ENCODE peak calls at places on chromosomes 11 and 22, in four cellular contexts. A is upper lobe of left lung, B is BE2C, Q is sigmoid colon. S is an unnamed sample.
A peak's percentile ranks its signal among the peaks of the same experiment; 100 is the strongest.

GRCh38 chr11:111793863-111794262 is 27.7 kb upstream of the PPP2R1B start:
- DNase-seq in A (no peak), B (peak; percentile 71), Q (no peak), S (no peak)

GRCh38 chr11:65866524-65867283 is 5.9 kb downstream of the EFEMP2 start:
- DNase-seq in Q (peak; percentile 67), A (peak; percentile 83), B (no peak), S (no peak)

GRCh38 chr11:111514216-111515031 is at the start of gene HOATZ:
- DNase-seq in A (peak; percentile 75), Q (no peak), B (peak; percentile 42), S (no peak)

GRCh38 chr22:47279337-47279736 is 516.9 kb downstream of the TBC1D22A start:
- DNase-seq in Q (no peak), A (no peak), B (no peak), S (no peak)

GRCh38 chr11:134561348-134561720 is 149.3 kb upstream of the B3GAT1 start:
- DNase-seq in A (no peak), B (no peak), Q (no peak), S (no peak)

GRCh38 chr22:36328635-36329216 is 59.0 kb downstream of the MYH9 start:
- DNase-seq in B (peak; percentile 65), Q (peak; percentile 94), A (peak; percentile 62), S (peak; percentile 45)

GRCh38 chr22:35586771-35587170 is 30.4 kb downstream of the MB start:
- DNase-seq in B (no peak), Q (no peak), A (no peak), S (no peak)

GRCh38 chr11:46299425-46300067 is 22.1 kb downstream of the CREB3L1 start:
- DNase-seq in Q (no peak), B (no peak), A (no peak), S (no peak)

GRCh38 chr11:106021181-106021966 is 666 bp downstream of the MSANTD4 start:
- DNase-seq in Q (no peak), B (no peak), A (no peak), S (no peak)

GRCh38 chr11:78417888-78418583 is 416 bp upstream of the GAB2 start:
- DNase-seq in A (peak; percentile 98), Q (peak; percentile 89), B (peak; percentile 88), S (peak; percentile 88)

GRCh38 chr11:1267441-1268100 is 41.9 kb downstream of the TOLLIP start:
- DNase-seq in A (no peak), B (no peak), Q (no peak), S (no peak)

GRCh38 chr11:75834728-75835127 is 19.7 kb downstream of the UVRAG start:
- DNase-seq in Q (no peak), A (no peak), B (no peak), S (no peak)

GRCh38 chr11:75831915-75832502 is 17.0 kb downstream of the UVRAG start:
- DNase-seq in B (no peak), A (no peak), Q (no peak), S (no peak)

GRCh38 chr11:75840560-75840959 is 25.6 kb downstream of the UVRAG start:
- DNase-seq in B (no peak), A (no peak), Q (no peak), S (no peak)

GRCh38 chr11:75839851-75840250 is 24.8 kb downstream of the UVRAG start:
- DNase-seq in A (no peak), Q (no peak), B (no peak), S (no peak)

DNA sequence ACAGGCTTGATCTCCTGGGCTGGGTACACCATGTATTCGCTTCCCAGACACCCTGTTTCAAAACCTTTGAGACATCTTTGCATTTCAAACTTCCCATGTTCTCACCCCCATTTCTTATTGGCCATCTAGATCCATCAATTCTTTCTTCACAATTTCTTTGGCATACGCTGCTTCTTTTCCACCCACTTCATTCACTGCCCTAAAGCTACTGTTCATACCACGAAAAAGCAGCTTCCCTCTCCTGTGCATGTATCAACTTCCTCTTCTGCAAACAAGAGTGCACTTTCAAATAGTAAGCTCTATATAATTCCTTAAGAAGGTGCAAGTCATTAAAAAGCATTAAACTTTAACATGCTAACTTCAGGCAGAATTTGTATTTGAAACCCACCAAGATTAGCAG is 21.4 kb downstream of the UVRAG start:
- DNase-seq in B (no peak), Q (no peak), A (no peak), S (no peak)
- TF ChIP-seq CTCF in B (no peak), Q (no peak), A (no peak), S (no peak)

DNA sequence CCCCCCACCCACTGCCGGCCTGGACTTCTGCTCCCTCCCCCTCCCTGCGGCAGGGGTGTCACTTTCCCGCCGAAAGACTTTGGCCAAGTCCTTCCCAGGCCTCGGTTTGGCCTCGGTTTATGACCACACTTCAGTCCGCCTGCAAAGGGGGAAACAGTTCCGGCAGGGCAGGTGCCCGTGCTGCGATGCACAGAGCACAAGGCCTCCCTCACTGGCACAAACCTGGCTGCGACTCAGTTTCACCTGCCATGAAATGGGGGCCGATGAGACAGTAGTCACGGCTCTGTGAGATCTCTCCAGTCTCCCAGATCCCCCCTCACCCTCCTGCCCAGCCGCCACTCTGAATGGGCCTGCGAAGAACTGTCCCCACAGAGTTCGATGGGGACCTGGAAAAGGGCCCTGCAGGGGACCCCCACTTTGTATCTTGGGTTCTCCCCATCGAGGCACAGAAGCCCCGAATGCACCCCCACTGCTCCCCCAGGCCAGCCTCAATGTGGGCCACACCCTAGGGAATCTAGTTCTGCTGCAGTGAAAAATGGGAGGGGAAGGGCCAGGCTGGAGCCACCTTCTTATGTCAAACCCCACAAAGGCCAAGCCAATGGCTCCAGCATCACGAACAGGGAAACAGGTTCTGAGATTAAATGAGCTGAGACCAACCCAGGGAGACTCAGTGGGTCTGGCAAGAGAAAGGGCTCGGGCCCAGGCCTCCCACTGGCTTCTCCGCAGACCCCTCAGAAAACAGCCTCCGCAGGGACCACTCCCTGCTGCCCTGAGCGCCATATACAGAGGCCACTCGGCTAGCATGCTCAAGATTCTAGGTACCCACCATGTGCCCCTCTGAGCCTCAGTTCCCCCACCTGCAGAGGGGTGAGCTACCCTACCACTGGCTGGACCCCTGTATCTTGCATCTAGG is 29.0 kb downstream of the ARVCF start:
- DNase-seq in A (no peak), B (peak; percentile 12), Q (no peak), S (no peak)
- H3K4me3 ChIP-seq in A (peak overlapping the region; percentile 84), B (no peak overlapping the region), Q (peak overlapping the region; percentile 87), S (no peak overlapping the region)

DNA sequence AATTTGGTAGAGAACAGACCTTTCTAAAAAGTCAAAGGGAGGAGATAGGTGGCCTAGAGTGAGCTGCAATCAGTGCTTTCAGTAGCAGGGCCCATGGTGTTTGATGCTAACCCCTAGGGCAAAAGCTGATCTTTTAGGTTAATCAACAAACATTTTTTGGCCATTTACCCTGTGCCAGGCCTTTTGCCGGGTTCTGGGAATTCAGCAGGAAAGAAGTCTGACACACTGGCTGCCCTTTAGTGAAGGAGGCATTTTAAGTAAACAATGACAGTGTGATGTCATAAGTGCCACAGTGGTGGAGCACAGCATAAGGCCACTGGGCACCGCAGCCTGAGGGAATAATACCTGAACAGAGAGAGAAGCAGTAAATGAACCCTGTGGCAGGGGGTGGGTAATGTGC is 29.0 kb downstream of the C22orf31 start:
- DNase-seq in A (no peak), B (no peak), Q (no peak), S (no peak)
- H3K36me3 ChIP-seq in A (no peaks in the 10 kb centered on the region), B (no peaks in the 10 kb centered on the region), Q (no peaks in the 10 kb centered on the region), S (no peaks in the 10 kb centered on the region)

GRCh38 chr22:50613291-50613981 is 12.8 kb downstream of the MAPK8IP2 start:
- DNase-seq in Q (no peak), A (peak; percentile 83), B (peak; percentile 26), S (no peak)
- TF ChIP-seq CTCF in Q (no peak), A (no peak), B (no peak), S (no peak)

GRCh38 chr22:41923595-41924276 is 2.9 kb downstream of the TNFRSF13C start:
- DNase-seq in A (no peak), Q (no peak), B (no peak), S (no peak)
- H3K4me3 ChIP-seq in A (no peak overlapping the region), Q (no peak overlapping the region), B (no peak overlapping the region), S (peak overlapping the region; percentile 35)

GRCh38 chr22:32396746-32397145 is 15.3 kb downstream of the RTCB start:
- DNase-seq in Q (no peak), B (no peak), A (no peak), S (no peak)
- H3K36me3 ChIP-seq in Q (peaks cover 100% of the 10 kb centered on the region), B (peaks cover 77% of the 10 kb centered on the region), A (peaks cover 95% of the 10 kb centered on the region), S (peaks cover 30% of the 10 kb centered on the region)

DNA sequence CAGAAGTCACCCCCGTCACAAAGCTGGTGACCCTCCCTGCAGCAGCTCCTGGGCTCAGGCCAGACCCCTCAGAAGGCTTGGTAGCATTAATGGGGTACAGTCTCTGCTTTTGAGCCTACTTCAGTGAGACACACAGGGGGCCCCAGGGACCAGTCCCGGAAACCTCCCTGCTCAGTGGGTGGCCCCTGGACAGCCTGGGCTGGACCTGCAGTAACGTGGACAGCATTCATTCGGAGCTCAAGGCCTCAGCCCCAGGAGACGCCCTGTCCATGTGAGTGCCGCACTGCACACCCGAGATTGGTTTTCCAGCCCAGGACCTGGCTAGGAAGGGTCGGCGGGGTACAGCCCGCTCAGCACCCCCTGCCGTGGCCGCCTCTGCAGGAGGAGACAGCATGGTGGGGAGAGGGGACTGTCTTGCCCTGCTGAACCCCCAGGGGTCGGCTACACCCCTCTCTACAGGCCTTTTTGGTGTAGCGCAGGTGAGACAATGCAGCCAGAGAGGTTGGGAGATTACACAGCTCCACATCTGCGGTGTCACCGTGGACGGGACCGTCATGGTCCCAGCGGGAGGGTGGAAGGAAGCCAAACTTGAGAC is 83.4 kb downstream of the FBLN1 start:
- DNase-seq in B (no peak), A (no peak), Q (no peak), S (no peak)
- TF ChIP-seq CTCF in B (no peak), A (no peak), Q (no peak), S (no peak)

GRCh38 chr11:67408437-67409200 is 4.7 kb downstream of the TBC1D10C start:
- DNase-seq in A (peak; percentile 34), Q (no peak), B (no peak), S (no peak)
- H3K4me3 ChIP-seq in A (no peak overlapping the region), Q (no peak overlapping the region), B (no peak overlapping the region), S (no peak overlapping the region)

S was measured in GM06990.